ENCODE peak calls at places on chromosomes 5 and 9, in four cellular contexts. U is amniotic stem cell, B is right lobe of liver, M is EL. G is an unnamed sample.

GRCh38 chr9:87676976-87677775 is 48.7 kb upstream of the CTSL start:
- DNase-seq in U (no peak), B (no peak), M (peak), G (no peak)

GRCh38 chr9:122777935-122778671 is 10.6 kb upstream of the OR5C1 start:
- DNase-seq in U (no peak), B (no peak), M (peak), G (no peak)

GRCh38 chr5:100841358-100842076 is 61.6 kb downstream of the ST8SIA4 start:
- DNase-seq in U (no peak), B (no peak), M (no peak), G (peak)

GRCh38 chr5:180394031-180394636 is 41.0 kb upstream of the GFPT2 start:
- DNase-seq in U (no peak), B (no peak), M (no peak), G (no peak)

GRCh38 chr5:128436825-128437224 is 101.2 kb downstream of the FBN2 start:
- DNase-seq in U (peak), B (no peak), M (peak), G (no peak)

GRCh38 chr5:96096724-96097123 is 135.1 kb upstream of the ELL2 start:
- DNase-seq in U (no peak), B (no peak), M (peak), G (no peak)

GRCh38 chr5:61493973-61494372 is 161.9 kb downstream of the ZSWIM6 start:
- DNase-seq in U (no peak), B (no peak), M (no peak), G (no peak)

GRCh38 chr5:159849437-159850191 is 66.7 kb upstream of the ADRA1B start:
- DNase-seq in U (peak), B (no peak), M (peak), G (peak)

GRCh38 chr5:86763914-86764313 is 146.2 kb downstream of the COX7C start:
- DNase-seq in U (no peak), B (no peak), M (no peak), G (no peak)

GRCh38 chr5:167736992-167737391 is 554.5 kb upstream of the WWC1 start:
- DNase-seq in U (no peak), B (no peak), M (no peak), G (no peak)

GRCh38 chr9:113677057-113677456 is 199.1 kb upstream of the ZNF618 start:
- DNase-seq in U (no peak), B (no peak), M (no peak), G (no peak)

GRCh38 chr5:59618644-59619043 is 274.9 kb downstream of the PDE4D start:
- DNase-seq in U (no peak), B (no peak), M (no peak), G (no peak)

GRCh38 chr5:156037151-156037909 is 289.6 kb upstream of the SGCD start:
- DNase-seq in U (no peak), B (no peak), M (no peak), G (no peak)

GRCh38 chr5:36692791-36693763 is 86.7 kb downstream of the SLC1A3 start:
- DNase-seq in U (peak), B (peak), M (peak), G (peak)

GRCh38 chr5:142357469-142358090 is 32.8 kb upstream of the SPRY4 start:
- DNase-seq in U (no peak), B (no peak), M (no peak), G (no peak)

GRCh38 chr5:93735378-93735777 is 6.0 kb downstream of the POU5F2 start:
- DNase-seq in U (no peak), B (no peak), M (no peak), G (peak)

GRCh38 chr9:84754896-84755295 is 85.4 kb downstream of the NTRK2 start:
- DNase-seq in U (no peak), B (no peak), M (peak), G (no peak)

GRCh38 chr9:75918909-75919308 is 28.4 kb downstream of the PCSK5 start:
- DNase-seq in U (no peak), B (no peak), M (no peak), G (no peak)

GRCh38 chr5:67197536-67197935 is 937 bp upstream of the CD180 start:
- DNase-seq in U (no peak), B (no peak), M (no peak), G (no peak)

GRCh38 chr5:505946-506555 is 18.2 kb downstream of the SLC9A3 start:
- DNase-seq in U (no peak), B (no peak), M (no peak), G (no peak)

GRCh38 chr5:136364307-136364706 is 1.0 kb downstream of the TRPC7 start:
- DNase-seq in U (no peak), B (no peak), M (no peak), G (no peak)

GRCh38 chr9:83920469-83920941 is 727 bp downstream of the KIF27 start:
- DNase-seq in U (no peak), B (peak), M (peak), G (peak)

GRCh38 chr9:129163753-129164152 is 14.3 kb downstream of the IER5L start:
- DNase-seq in U (no peak), B (no peak), M (no peak), G (no peak)

GRCh38 chr5:33944543-33945132 is 8.5 kb downstream of the RXFP3 start:
- DNase-seq in U (no peak), B (no peak), M (no peak), G (no peak)

GRCh38 chr9:128124873-128125574 is 2.5 kb downstream of the PTGES2 start:
- DNase-seq in U (no peak), B (peak), M (peak), G (peak)

GRCh38 chr5:72799721-72800120 is 16.7 kb upstream of the TNPO1 start:
- DNase-seq in U (no peak), B (no peak), M (no peak), G (peak)

GRCh38 chr9:91913986-91914385 is 36.0 kb downstream of the ROR2 start:
- DNase-seq in U (no peak), B (no peak), M (no peak), G (no peak)

GRCh38 chr5:169547508-169547907 is 36.1 kb upstream of the SPDL1 start:
- DNase-seq in U (no peak), B (no peak), M (no peak), G (no peak)

GRCh38 chr5:189976-190365 is 1.3 kb upstream of the LRRC14B start:
- DNase-seq in U (no peak), B (no peak), M (no peak), G (no peak)

GRCh38 chr9:132237481-132237880 is 75.6 kb downstream of the NTNG2 start:
- DNase-seq in U (no peak), B (no peak), M (no peak), G (no peak)

GRCh38 chr9:76866689-76867088 is 39.2 kb downstream of the PRUNE2 start:
- DNase-seq in U (peak), B (no peak), M (peak), G (no peak)

GRCh38 chr9:128716581-128717254 is 7.2 kb downstream of the ZDHHC12 start:
- DNase-seq in U (no peak), B (no peak), M (no peak), G (no peak)

GRCh38 chr9:34512131-34513078 is 10.4 kb downstream of the ENHO start:
- DNase-seq in U (no peak), B (no peak), M (no peak), G (no peak)